ENCODE peak calls at places on chromosome 7, in nine cellular contexts. K is fibroblast of the aortic adventitia, J is heart left ventricle, G is psoas muscle, R is DND-41, N is left ventricle myocardium inferior, B is choroid plexus epithelial cell, U is neural progenitor cell, I is foreskin fibroblast. D is an unnamed sample.

GRCh38 chr7:6623589-6624245 is 8.3 kb downstream of the ZNF853 start:
- DNase-seq in K (no peak), J (no peak), G (no peak), R (peak; percentile 82), N (no peak), B (no peak), U (no peak), I (no peak), D (no peak)

GRCh38 chr7:116142850-116143249 is 67.5 kb upstream of the TES start:
- DNase-seq in K (no peak), J (no peak), G (no peak), R (peak; percentile 76), N (no peak), B (no peak), U (no peak), I (no peak), D (no peak)

GRCh38 chr7:18886801-18887200 is 230.6 kb downstream of the TWIST1 start:
- DNase-seq in K (no peak), J (no peak), G (no peak), R (no peak), N (no peak), B (no peak), U (no peak), I (no peak), D (no peak)

GRCh38 chr7:101678138-101678479 is 49.0 kb upstream of the MYL10 start:
- DNase-seq in K (no peak), J (no peak), G (no peak), R (no peak), N (no peak), B (no peak), U (no peak), I (no peak), D (no peak)

GRCh38 chr7:64174941-64175340 is 32.1 kb upstream of the ZNF735 start:
- DNase-seq in K (no peak), J (no peak), G (no peak), R (peak; percentile 31), N (no peak), B (no peak), U (no peak), I (no peak), D (no peak)

GRCh38 chr7:22666732-22667131 is 60.3 kb upstream of the IL6 start:
- DNase-seq in K (no peak), J (no peak), G (no peak), R (no peak), N (no peak), B (peak; percentile 49), U (no peak), I (peak; percentile 50), D (no peak)

GRCh38 chr7:90957883-90958282 is 306.4 kb upstream of the FZD1 start:
- DNase-seq in K (no peak), J (no peak), G (no peak), R (no peak), N (no peak), B (no peak), U (no peak), I (no peak), D (peak; percentile 8)

GRCh38 chr7:5755704-5756131 is 25.7 kb downstream of the RNF216 start:
- DNase-seq in K (peak; percentile 87), J (no peak), G (no peak), R (no peak), N (no peak), B (peak; percentile 81), U (no peak), I (peak; percentile 60), D (peak; percentile 37)

GRCh38 chr7:85068796-85069195 is 118.1 kb downstream of the SEMA3D start:
- DNase-seq in K (peak; percentile 90), J (no peak), G (no peak), R (no peak), N (no peak), B (peak; percentile 88), U (no peak), I (peak; percentile 57), D (peak; percentile 40)

GRCh38 chr7:80187279-80187678 is 52.6 kb downstream of the GNAI1 start:
- DNase-seq in K (no peak), J (no peak), G (no peak), R (no peak), N (no peak), B (no peak), U (no peak), I (no peak), D (no peak)

GRCh38 chr7:130982160-130982638 is 248.2 kb upstream of the KLF14 start:
- DNase-seq in K (peak; percentile 58), J (no peak), G (no peak), R (no peak), N (no peak), B (peak; percentile 68), U (peak; percentile 53), I (peak; percentile 36), D (no peak)

GRCh38 chr7:117946201-117946633 is 73.0 kb upstream of the CTTNBP2 start:
- DNase-seq in K (no peak), J (no peak), G (no peak), R (no peak), N (no peak), B (peak; percentile 49), U (peak; percentile 32), I (no peak), D (no peak)

GRCh38 chr7:125336326-125336725 is 406.7 kb upstream of the POT1 start:
- DNase-seq in K (no peak), J (no peak), G (no peak), R (no peak), N (no peak), B (no peak), U (no peak), I (no peak), D (no peak)

GRCh38 chr7:30467275-30467674 is 11.3 kb downstream of the NOD1 start:
- DNase-seq in K (no peak), J (peak; percentile 9), G (no peak), R (no peak), N (no peak), B (no peak), U (no peak), I (no peak), D (no peak)

GRCh38 chr7:144023171-144023827 is 23.2 kb downstream of the OR6B1 start:
- DNase-seq in K (no peak), J (no peak), G (no peak), R (no peak), N (no peak), B (no peak), U (no peak), I (no peak), D (no peak)

GRCh38 chr7:70786076-70786475 is 345.9 kb upstream of the GALNT17 start:
- DNase-seq in K (no peak), J (no peak), G (no peak), R (no peak), N (no peak), B (peak; percentile 77), U (no peak), I (no peak), D (no peak)

GRCh38 chr7:123724725-123725381 is 23.9 kb downstream of the WASL start:
- DNase-seq in K (no peak), J (no peak), G (no peak), R (peak; percentile 20), N (no peak), B (peak; percentile 53), U (no peak), I (no peak), D (no peak)

GRCh38 chr7:98935811-98936210 is 57.5 kb downstream of the TRRAP start:
- DNase-seq in K (peak; percentile 41), J (no peak), G (no peak), R (no peak), N (no peak), B (no peak), U (no peak), I (peak; percentile 37), D (no peak)

GRCh38 chr7:28136420-28136819 is 44.2 kb downstream of the JAZF1 start:
- DNase-seq in K (no peak), J (no peak), G (no peak), R (no peak), N (no peak), B (no peak), U (no peak), I (no peak), D (no peak)

GRCh38 chr7:41916450-41916927 is 213.6 kb upstream of the INHBA start:
- DNase-seq in K (peak; percentile 98), J (no peak), G (no peak), R (no peak), N (no peak), B (peak; percentile 96), U (no peak), I (peak; percentile 97), D (peak; percentile 99)
- H3K4me3 ChIP-seq in K (no peak overlapping the region), J (no peak overlapping the region), G (no peak overlapping the region), R (no peak overlapping the region), N (no peak overlapping the region), B (no peak overlapping the region), U (no peak overlapping the region), I (no peak overlapping the region), D (no peak overlapping the region)

DNA sequence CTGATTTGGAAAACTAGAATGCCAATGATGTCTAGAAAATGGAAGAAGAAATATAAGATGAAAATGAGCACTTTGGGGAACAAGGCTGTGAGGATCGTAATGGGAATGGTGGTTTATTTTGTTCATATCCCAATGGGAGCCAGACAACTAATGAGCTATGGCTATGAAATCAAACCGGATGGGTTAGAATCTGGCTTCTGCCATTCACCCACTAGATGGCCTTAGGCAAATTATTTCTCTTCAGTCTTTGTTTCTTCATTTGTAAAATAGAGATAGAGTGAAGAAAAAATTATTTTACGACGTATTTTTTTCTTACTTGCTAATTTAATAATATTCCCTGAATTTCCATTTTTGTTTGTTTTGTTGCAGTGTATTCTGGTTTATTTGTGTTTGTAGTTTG is 572.1 kb upstream of the IGFBP3 start:
- DNase-seq in K (no peak), J (no peak), G (no peak), R (no peak), N (no peak), B (peak; percentile 13), U (no peak), I (no peak), D (no peak)
- TF ChIP-seq CTCF in K (no peak), J (no peak), G (no peak), R (no peak), N (peak; percentile 16), B (peak; percentile 40), U (no peak), I (no peak), D (no peak)

DNA sequence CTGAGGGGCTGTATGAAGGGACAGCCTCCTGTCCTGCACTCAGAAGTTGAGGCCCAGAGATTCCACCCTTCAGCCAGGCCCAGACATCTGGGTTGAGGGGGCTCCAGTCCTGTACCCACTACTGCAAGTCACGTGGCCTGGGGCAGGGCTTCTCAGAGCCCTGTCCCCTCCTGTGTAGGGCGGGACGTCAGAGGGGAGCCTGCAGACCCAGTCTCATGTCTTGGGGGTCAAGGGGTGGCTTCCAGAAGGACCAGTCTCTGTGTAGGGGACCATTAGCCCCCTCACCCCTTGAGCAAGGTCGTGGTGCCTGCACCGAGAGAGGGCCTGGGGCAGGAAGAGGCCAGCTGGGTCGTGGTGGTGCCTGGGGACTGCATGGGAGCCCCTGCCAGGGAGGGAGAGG is 593 bp upstream of the PILRA start:
- DNase-seq in K (no peak), J (no peak), G (no peak), R (no peak), N (no peak), B (no peak), U (no peak), I (no peak), D (no peak)
- H3K4me3 ChIP-seq in K (no peak overlapping the region), J (no peak overlapping the region), G (no peak overlapping the region), R (no peak overlapping the region), N (no peak overlapping the region), B (no peak overlapping the region), U (no peak overlapping the region), I (no peak overlapping the region), D (no peak overlapping the region)

DNA sequence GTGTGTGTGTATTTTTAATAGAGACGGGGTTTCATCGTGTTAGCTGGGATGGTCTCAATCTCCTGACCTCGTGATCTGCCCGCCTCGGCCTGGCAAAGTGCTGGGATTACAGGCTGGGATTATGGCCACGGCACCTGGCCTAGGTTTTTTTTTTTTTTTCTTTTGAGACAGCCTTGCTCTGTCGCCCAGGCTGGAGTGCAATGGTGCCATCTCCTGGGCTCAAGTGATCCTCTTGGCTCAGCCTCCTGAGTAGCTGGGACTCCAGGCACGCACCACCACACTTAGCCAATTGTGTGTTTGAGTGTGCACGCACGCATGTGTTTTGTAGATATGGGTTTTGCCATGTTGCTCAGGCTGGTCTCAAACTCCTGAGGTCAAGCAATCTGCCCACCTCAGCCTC is 629.8 kb downstream of the ETV1 start:
- DNase-seq in K (no peak), J (no peak), G (no peak), R (no peak), N (no peak), B (no peak), U (no peak), I (no peak), D (no peak)
- TF ChIP-seq CTCF in K (no peak), J (no peak), G (no peak), R (no peak), N (no peak), B (no peak), U (no peak), I (no peak), D (peak; percentile 24)

D was measured in AG09309.